ENCODE peak calls at places on chromosome 21, in four cellular contexts. I, H, Y and G are unnamed samples.

GRCh38 chr21:17818158-17819113 is 720 bp downstream of the C21orf91 start:
- DNase-seq in I (peak; percentile 42), Y (peak; percentile 23), H (no peak), G (peak; percentile 13)

GRCh38 chr21:14072761-14073535 is 137.8 kb downstream of the LIPI start:
- DNase-seq in H (no peak), I (no peak), Y (no peak), G (no peak)

GRCh38 chr21:16588433-16588860 is 858.7 kb downstream of the USP25 start:
- DNase-seq in H (peak; percentile 74), I (peak; percentile 90), Y (peak; percentile 84), G (peak; percentile 63)

GRCh38 chr21:39319251-39319756 is 5.9 kb upstream of the BRWD1 start:
- DNase-seq in H (peak; percentile 25), Y (peak; percentile 48), I (peak; percentile 40), G (peak; percentile 13)

GRCh38 chr21:43924421-43925095 is 59.5 kb downstream of the AGPAT3 start:
- DNase-seq in Y (no peak), I (no peak), H (no peak), G (no peak)

GRCh38 chr21:25457411-25457810 is 149.9 kb downstream of the MRPL39 start:
- DNase-seq in H (no peak), Y (peak; percentile 85), I (no peak), G (no peak)

GRCh38 chr21:32190491-32191144 is 88.2 kb downstream of the MIS18A start:
- DNase-seq in Y (no peak), H (no peak), I (no peak), G (no peak)

GRCh38 chr21:31336739-31337040 is 7.4 kb downstream of the TIAM1 start:
- DNase-seq in H (no peak), I (no peak), Y (no peak), G (no peak)

GRCh38 chr21:14752006-14752909 is 206.1 kb upstream of the SAMSN1 start:
- DNase-seq in H (no peak), Y (no peak), I (no peak), G (no peak)

GRCh38 chr21:25881524-25882376 is 147.0 kb downstream of the GABPA start:
- DNase-seq in Y (peak; percentile 61), H (peak; percentile 60), I (peak; percentile 72), G (peak; percentile 10)

GRCh38 chr21:31502537-31503143 is 156.9 kb upstream of the SOD1 start:
- DNase-seq in I (no peak), Y (no peak), H (no peak), G (no peak)

GRCh38 chr21:15433091-15433490 is 296.7 kb upstream of the USP25 start:
- DNase-seq in H (no peak), Y (no peak), I (no peak), G (no peak)

GRCh38 chr21:31730687-31731111 is 1.2 kb downstream of the SCAF4 start:
- DNase-seq in Y (peak; percentile 28), H (peak; percentile 13), I (no peak), G (no peak)

GRCh38 chr21:33058468-33059318 is 11.2 kb upstream of the OLIG1 start:
- DNase-seq in Y (no peak), H (no peak), I (peak; percentile 85), G (peak; percentile 35)

GRCh38 chr21:32977216-32977615 is 48.5 kb upstream of the OLIG2 start:
- DNase-seq in H (no peak), I (no peak), Y (no peak), G (no peak)

GRCh38 chr21:29953072-29953471 is 13.3 kb upstream of the GRIK1 start:
- DNase-seq in H (no peak), I (no peak), Y (no peak), G (no peak)

GRCh38 chr21:15729674-15730483 is at the start of gene USP25:
- DNase-seq in I (peak; percentile 92), Y (peak; percentile 60), H (peak; percentile 89), G (peak; percentile 93)

GRCh38 chr21:21039624-21040023 is 41.4 kb downstream of the NCAM2 start:
- DNase-seq in Y (no peak), I (no peak), H (no peak), G (no peak)

GRCh38 chr21:40120944-40121575 is 253.8 kb downstream of the PCP4 start:
- DNase-seq in Y (peak; percentile 1), I (peak; percentile 26), H (no peak), G (no peak)

GRCh38 chr21:27528697-27529096 is 561.8 kb upstream of the ADAMTS5 start:
- DNase-seq in I (no peak), H (no peak), Y (peak; percentile 61), G (no peak)

GRCh38 chr21:39125752-39126485 is 57.3 kb downstream of the PSMG1 start:
- DNase-seq in I (peak; percentile 57), Y (peak; percentile 78), H (peak; percentile 49), G (no peak)

GRCh38 chr21:39105836-39106235 is 77.4 kb downstream of the PSMG1 start:
- DNase-seq in I (no peak), Y (no peak), H (no peak), G (no peak)

GRCh38 chr21:17987328-17987727 is 168.2 kb upstream of the C21orf91 start:
- DNase-seq in H (no peak), Y (no peak), I (no peak), G (no peak)

GRCh38 chr21:28487455-28488070 is 505.1 kb downstream of the LTN1 start:
- DNase-seq in H (no peak), I (no peak), Y (no peak), G (no peak)

GRCh38 chr21:44085491-44086321 is 21.5 kb upstream of the PWP2 start:
- DNase-seq in H (no peak), I (no peak), Y (no peak), G (no peak)

GRCh38 chr21:14306143-14306907 is 76.6 kb downstream of the HSPA13 start:
- DNase-seq in Y (peak; percentile 3), H (no peak), I (no peak), G (no peak)

GRCh38 chr21:31299291-31300147 is 44.5 kb downstream of the TIAM1 start:
- DNase-seq in H (no peak), Y (no peak), I (no peak), G (no peak)

GRCh38 chr21:43908167-43908566 is 43.1 kb downstream of the AGPAT3 start:
- DNase-seq in I (no peak), H (no peak), Y (no peak), G (no peak)

GRCh38 chr21:16580661-16581060 is 850.9 kb downstream of the USP25 start:
- DNase-seq in I (no peak), Y (no peak), H (no peak), G (no peak)

GRCh38 chr21:16159213-16159970 is 429.6 kb downstream of the USP25 start:
- DNase-seq in Y (peak; percentile 77), H (no peak), I (no peak), G (no peak)

GRCh38 chr21:36125513-36126121 is 9.3 kb upstream of the CBR3 start:
- DNase-seq in H (peak; percentile 69), Y (peak; percentile 70), I (peak; percentile 72), G (no peak)

GRCh38 chr21:36059823-36060158 is 535 bp downstream of the SETD4 start:
- DNase-seq in I (peak; percentile 76), Y (no peak), H (peak; percentile 15), G (peak; percentile 6)

GRCh38 chr21:39269620-39270019 is 43.8 kb downstream of the BRWD1 start:
- DNase-seq in I (no peak), Y (no peak), H (no peak), G (no peak)

GRCh38 chr21:17667256-17667655 is 54.6 kb upstream of the BTG3 start:
- DNase-seq in I (no peak), Y (no peak), H (no peak), G (no peak)

GRCh38 chr21:14358775-14359174 is 24.2 kb downstream of the HSPA13 start:
- DNase-seq in Y (no peak), H (no peak), I (no peak), G (no peak)

GRCh38 chr21:39885119-39885848 is 18.0 kb downstream of the PCP4 start:
- DNase-seq in Y (no peak), H (no peak), I (no peak), G (no peak)

GRCh38 chr21:20971296-20971921 is 26.8 kb upstream of the NCAM2 start:
- DNase-seq in Y (peak; percentile 60), H (peak; percentile 58), I (peak; percentile 68), G (no peak)

GRCh38 chr21:18810136-18810535 is 406.6 kb upstream of the TMPRSS15 start:
- DNase-seq in H (no peak), Y (no peak), I (no peak), G (no peak)

DNA sequence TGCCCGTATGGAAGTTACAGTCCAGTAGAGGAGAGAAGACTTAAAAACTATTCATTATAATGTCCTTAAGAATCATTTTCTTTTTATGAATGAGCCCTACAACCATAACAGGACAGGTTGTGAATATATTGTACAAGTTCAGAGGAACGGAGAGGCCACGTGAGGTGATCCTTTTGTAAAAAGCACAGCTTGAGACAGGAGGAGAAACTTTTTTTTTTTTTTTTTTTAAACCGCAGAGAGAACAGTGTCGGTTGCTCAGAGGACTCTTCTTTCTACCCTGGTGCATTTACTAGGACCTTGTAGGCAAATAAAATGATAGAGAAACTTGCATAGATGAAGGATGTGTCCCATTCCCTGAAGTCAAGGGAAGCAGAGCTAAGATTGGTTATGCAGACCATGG is 32.1 kb downstream of the DYRK1A start:
- DNase-seq in I (no peak), H (no peak), Y (no peak), G (no peak)
- H3K4me1 ChIP-seq in I (peaks cover 50% of the 10 kb centered on the region), H (peaks cover 4% of the 10 kb centered on the region), Y (peaks cover 1% of the 10 kb centered on the region), G (peaks cover 77% of the 10 kb centered on the region)

DNA sequence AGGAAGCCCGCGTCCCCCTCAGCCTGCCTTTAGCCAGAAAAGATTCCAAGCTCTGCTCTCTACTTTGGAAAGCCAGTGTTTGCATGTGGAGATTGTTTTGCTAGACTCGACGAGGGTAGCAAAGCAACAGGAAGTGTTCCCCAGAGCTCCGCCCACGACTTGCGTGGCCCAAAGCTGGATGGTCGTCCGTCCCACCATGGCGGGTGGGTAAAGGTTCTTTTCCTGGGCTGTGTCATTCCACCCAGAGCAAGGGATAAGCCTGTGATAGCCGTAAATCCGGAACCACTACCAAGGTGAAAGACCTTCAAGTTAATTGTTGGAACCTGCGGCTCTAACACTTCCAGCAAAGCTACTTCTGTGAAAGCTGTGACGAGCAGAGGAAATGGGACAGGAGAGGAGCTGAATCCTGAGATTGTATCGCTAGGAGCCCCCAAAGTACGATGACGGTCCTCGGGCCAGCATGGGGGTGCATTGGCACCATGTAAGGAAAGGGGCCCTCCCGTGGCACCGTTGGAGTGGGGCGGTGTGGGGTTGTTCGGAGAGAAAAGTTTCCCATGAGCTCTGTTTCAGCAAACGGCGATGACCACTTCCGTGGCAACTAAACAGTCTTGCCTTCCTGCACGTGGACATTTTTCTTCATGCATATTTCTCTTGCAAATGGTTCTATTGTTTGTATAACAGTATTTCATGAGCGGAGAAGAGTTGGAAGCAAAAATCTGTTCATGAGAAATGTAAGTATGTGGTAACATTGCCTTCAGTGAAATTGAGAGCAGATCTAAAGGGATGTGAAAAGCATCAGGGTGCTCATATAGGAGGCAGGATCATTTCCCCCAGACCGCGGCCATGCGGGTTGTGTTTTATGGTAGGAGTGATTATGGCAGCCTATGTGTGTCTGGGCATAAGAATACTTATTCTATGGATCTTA is 8.3 kb downstream of the MX2 start:
- DNase-seq in H (no peak), Y (no peak), I (peak; percentile 7), G (no peak)
- TF ChIP-seq POLR2A in H (no peak), Y (no peak), I (no peak), G (no peak)

DNA sequence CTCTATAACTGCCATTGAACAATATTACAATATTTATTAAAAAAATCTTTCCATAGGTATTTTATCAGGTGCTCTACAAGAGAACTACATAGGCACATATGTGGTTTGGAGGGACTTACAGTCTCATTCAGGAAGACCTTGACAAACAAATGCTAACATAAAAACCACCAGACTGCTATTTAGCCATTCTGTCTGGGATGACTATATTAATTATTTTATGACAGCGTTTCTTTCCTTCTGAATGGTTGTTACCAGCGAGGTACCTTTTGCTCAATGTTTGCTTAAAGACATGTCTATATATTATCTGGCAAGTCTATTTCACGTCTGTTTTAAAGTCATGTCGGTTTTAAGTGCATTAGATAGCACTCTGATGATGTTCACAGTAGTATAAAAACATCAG is 69.7 kb downstream of the RUNX1 start:
- DNase-seq in I (no peak), H (no peak), Y (no peak), G (no peak)
- H3K4me1 ChIP-seq in I (peaks cover 5% of the 10 kb centered on the region), H (no peaks in the 10 kb centered on the region), Y (peaks cover 9% of the 10 kb centered on the region), G (no peaks in the 10 kb centered on the region)

GRCh38 chr21:34076835-34077234 is 3.5 kb downstream of the MRPS6 start:
- DNase-seq in H (no peak), Y (no peak), I (no peak), G (no peak)
- TF ChIP-seq POLR2A in H (no peak), Y (no peak), I (no peak), G (no peak)